ENCODE peak calls at places on chromosome 12, in ten cellular contexts. R, Y, I, Q, V, K, D, U, P and J are unnamed samples.

GRCh38 chr12:88924162-88924561 is 343.9 kb upstream of the KITLG start:
- DNase-seq in R (no peak), Q (no peak), D (no peak), Y (no peak), K (no peak), U (no peak), I (no peak), V (no peak), P (no peak), J (no peak)

GRCh38 chr12:113452458-113452857 is 19.2 kb downstream of the LHX5 start:
- DNase-seq in I (no peak), Y (no peak), R (no peak), Q (no peak), P (no peak), K (no peak), D (no peak), U (no peak), V (no peak), J (no peak)

GRCh38 chr12:97048421-97049035 is 141.5 kb downstream of the NEDD1 start:
- DNase-seq in P (no peak), K (no peak), V (no peak), U (no peak), Q (no peak), Y (no peak), D (no peak), R (no peak), I (no peak), J (no peak)

GRCh38 chr12:115354007-115354452 is 670.1 kb upstream of the TBX3 start:
- DNase-seq in K (peak; percentile 98), R (peak; percentile 96), D (no peak), I (peak; percentile 92), Y (peak; percentile 37), Q (no peak), U (no peak), P (peak; percentile 99), V (peak; percentile 6), J (peak; percentile 82)

GRCh38 chr12:101019193-101019592 is 190.8 kb downstream of the SLC5A8 start:
- DNase-seq in Y (no peak), P (no peak), I (no peak), U (no peak), R (no peak), V (no peak), Q (no peak), D (no peak), K (no peak), J (no peak)

GRCh38 chr12:7503686-7504085 is at the start of gene CD163:
- DNase-seq in R (no peak), V (no peak), P (no peak), U (no peak), Y (no peak), D (no peak), Q (no peak), K (no peak), I (no peak), J (no peak)

GRCh38 chr12:13941258-13942249 is 39.8 kb downstream of the GRIN2B start:
- DNase-seq in P (peak; percentile 64), D (no peak), V (no peak), Y (no peak), R (peak; percentile 42), Q (no peak), K (peak; percentile 16), I (peak; percentile 17), U (no peak), J (no peak)

GRCh38 chr12:29921307-29921706 is 137.6 kb upstream of the TMTC1 start:
- DNase-seq in U (no peak), I (no peak), Q (no peak), K (peak; percentile 65), P (peak; percentile 2), D (no peak), V (no peak), Y (no peak), R (peak; percentile 43), J (no peak)

GRCh38 chr12:83052890-83053541 is 366.3 kb downstream of the TMTC2 start:
- DNase-seq in R (no peak), U (no peak), P (no peak), Y (no peak), V (no peak), K (no peak), Q (no peak), D (no peak), I (no peak), J (no peak)

GRCh38 chr12:76764856-76765255 is 941 bp downstream of the ZDHHC17 start:
- DNase-seq in Y (no peak), Q (no peak), U (no peak), I (no peak), R (peak; percentile 18), D (no peak), K (peak; percentile 43), P (peak; percentile 36), V (peak; percentile 11), J (no peak)

GRCh38 chr12:122125452-122126341 is 47.1 kb downstream of the MLXIP start:
- DNase-seq in Y (no peak), R (no peak), V (no peak), I (no peak), U (no peak), P (no peak), D (no peak), Q (no peak), K (no peak), J (no peak)